ENCODE peak calls at places on chromosome 16, in ten cellular contexts. One of them, this sample, is unnamed.

GRCh38 chr16:14286381-14287230 is 215.5 kb downstream of the MRTFB start:
- DNase-seq in ascending aorta: no peak
- DNase-seq in epithelial cell of esophagus: no peak
- DNase-seq in choroid plexus epithelial cell: peak; percentile 77
- DNase-seq in GM12865: peak; percentile 90
- DNase-seq in HCT116: no peak
- DNase-seq in AG09309: peak; percentile 18
- DNase-seq in colonic mucosa: peak; percentile 35
- DNase-seq in HL-60: no peak
- DNase-seq in OCI-LY7: peak; percentile 75
- DNase-seq in this sample: no peak

GRCh38 chr16:31489616-31490584 is 7.0 kb downstream of the SLC5A2 start:
- DNase-seq in ascending aorta: no peak
- DNase-seq in epithelial cell of esophagus: no peak
- DNase-seq in choroid plexus epithelial cell: no peak
- DNase-seq in GM12865: no peak
- DNase-seq in HCT116: no peak
- DNase-seq in AG09309: no peak
- DNase-seq in colonic mucosa: no peak
- DNase-seq in HL-60: no peak
- DNase-seq in OCI-LY7: no peak
- DNase-seq in this sample: no peak

GRCh38 chr16:27747946-27748345 is 198.0 kb downstream of the KATNIP start:
- DNase-seq in ascending aorta: no peak
- DNase-seq in epithelial cell of esophagus: no peak
- DNase-seq in choroid plexus epithelial cell: no peak
- DNase-seq in GM12865: no peak
- DNase-seq in HCT116: no peak
- DNase-seq in AG09309: no peak
- DNase-seq in colonic mucosa: no peak
- DNase-seq in HL-60: no peak
- DNase-seq in OCI-LY7: no peak
- DNase-seq in this sample: no peak

GRCh38 chr16:80060470-80060869 is 459.9 kb upstream of the MAF start:
- DNase-seq in ascending aorta: no peak
- DNase-seq in epithelial cell of esophagus: no peak
- DNase-seq in choroid plexus epithelial cell: no peak
- DNase-seq in GM12865: peak; percentile 5
- DNase-seq in HCT116: no peak
- DNase-seq in AG09309: no peak
- DNase-seq in colonic mucosa: no peak
- DNase-seq in HL-60: no peak
- DNase-seq in OCI-LY7: no peak
- DNase-seq in this sample: no peak

GRCh38 chr16:70777496-70777895 is 23.5 kb downstream of the VAC14 start:
- DNase-seq in ascending aorta: no peak
- DNase-seq in epithelial cell of esophagus: no peak
- DNase-seq in choroid plexus epithelial cell: no peak
- DNase-seq in GM12865: no peak
- DNase-seq in HCT116: no peak
- DNase-seq in AG09309: no peak
- DNase-seq in colonic mucosa: no peak
- DNase-seq in HL-60: no peak
- DNase-seq in OCI-LY7: no peak
- DNase-seq in this sample: no peak

GRCh38 chr16:47150067-47150466 is 6.3 kb upstream of the NETO2 start:
- DNase-seq in ascending aorta: no peak
- DNase-seq in epithelial cell of esophagus: no peak
- DNase-seq in choroid plexus epithelial cell: no peak
- DNase-seq in GM12865: no peak
- DNase-seq in HCT116: no peak
- DNase-seq in AG09309: no peak
- DNase-seq in colonic mucosa: no peak
- DNase-seq in HL-60: no peak
- DNase-seq in OCI-LY7: no peak
- DNase-seq in this sample: no peak

GRCh38 chr16:48497932-48498760 is 111.8 kb downstream of the N4BP1 start:
- DNase-seq in ascending aorta: no peak
- DNase-seq in epithelial cell of esophagus: peak; percentile 28
- DNase-seq in choroid plexus epithelial cell: no peak
- DNase-seq in GM12865: no peak
- DNase-seq in HCT116: no peak
- DNase-seq in AG09309: no peak
- DNase-seq in colonic mucosa: peak; percentile 16
- DNase-seq in HL-60: no peak
- DNase-seq in OCI-LY7: no peak
- DNase-seq in this sample: no peak

GRCh38 chr16:1762879-1763520 is 8.3 kb downstream of the NME3 start:
- DNase-seq in ascending aorta: no peak
- DNase-seq in epithelial cell of esophagus: no peak
- DNase-seq in choroid plexus epithelial cell: no peak
- DNase-seq in GM12865: no peak
- DNase-seq in HCT116: no peak
- DNase-seq in AG09309: no peak
- DNase-seq in colonic mucosa: no peak
- DNase-seq in HL-60: no peak
- DNase-seq in OCI-LY7: no peak
- DNase-seq in this sample: no peak

GRCh38 chr16:795580-796229 is 4.8 kb downstream of the GNG13 start:
- DNase-seq in ascending aorta: no peak
- DNase-seq in epithelial cell of esophagus: peak; percentile 40
- DNase-seq in choroid plexus epithelial cell: no peak
- DNase-seq in GM12865: no peak
- DNase-seq in HCT116: peak; percentile 58
- DNase-seq in AG09309: no peak
- DNase-seq in colonic mucosa: no peak
- DNase-seq in HL-60: no peak
- DNase-seq in OCI-LY7: no peak
- DNase-seq in this sample: no peak

GRCh38 chr16:65373095-65373494 is 251.2 kb upstream of the CDH11 start:
- DNase-seq in ascending aorta: no peak
- DNase-seq in epithelial cell of esophagus: no peak
- DNase-seq in choroid plexus epithelial cell: peak; percentile 12
- DNase-seq in GM12865: no peak
- DNase-seq in HCT116: no peak
- DNase-seq in AG09309: no peak
- DNase-seq in colonic mucosa: no peak
- DNase-seq in HL-60: peak; percentile 71
- DNase-seq in OCI-LY7: no peak
- DNase-seq in this sample: no peak

GRCh38 chr16:12796498-12796897 is 7.2 kb downstream of the CPPED1 start:
- DNase-seq in ascending aorta: no peak
- DNase-seq in epithelial cell of esophagus: no peak
- DNase-seq in choroid plexus epithelial cell: peak; percentile 27
- DNase-seq in GM12865: no peak
- DNase-seq in HCT116: no peak
- DNase-seq in AG09309: no peak
- DNase-seq in colonic mucosa: no peak
- DNase-seq in HL-60: no peak
- DNase-seq in OCI-LY7: no peak
- DNase-seq in this sample: no peak

GRCh38 chr16:58628845-58629680 is 563 bp downstream of the CNOT1 start:
- DNase-seq in ascending aorta: peak; percentile 25
- DNase-seq in epithelial cell of esophagus: peak; percentile 54
- DNase-seq in choroid plexus epithelial cell: peak; percentile 26
- DNase-seq in GM12865: peak; percentile 79
- DNase-seq in HCT116: no peak
- DNase-seq in AG09309: no peak
- DNase-seq in colonic mucosa: peak; percentile 83
- DNase-seq in HL-60: peak; percentile 45
- DNase-seq in OCI-LY7: peak; percentile 77
- DNase-seq in this sample: no peak

DNA sequence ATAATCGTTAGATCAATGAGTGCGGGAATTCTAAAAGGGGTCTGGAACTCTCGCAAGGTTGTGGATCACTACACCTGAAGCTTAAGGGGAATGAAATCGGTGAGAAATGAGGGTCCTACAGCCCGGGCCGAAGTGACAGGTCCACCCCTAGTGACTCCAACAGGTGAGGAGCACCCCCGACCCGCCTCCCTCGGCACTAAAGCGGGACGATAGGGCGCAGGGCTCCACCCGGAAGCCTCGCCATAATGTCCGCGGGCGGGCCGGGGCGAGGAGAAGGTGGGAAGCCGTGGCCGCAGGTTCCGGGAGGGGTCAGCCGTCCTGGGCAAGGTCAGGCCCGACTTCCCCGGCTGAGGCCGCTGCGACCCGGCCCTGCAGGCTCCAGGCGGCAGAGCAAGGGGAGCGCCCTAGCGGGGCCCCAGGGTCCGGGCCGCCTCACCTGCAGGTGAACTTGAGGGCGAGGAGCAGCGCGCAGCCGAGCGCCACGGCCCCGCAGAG is 569 bp downstream of the TXNDC11 start:
- DNase-seq in ascending aorta: no peak
- DNase-seq in epithelial cell of esophagus: peak; percentile 19
- DNase-seq in choroid plexus epithelial cell: no peak
- DNase-seq in GM12865: no peak
- DNase-seq in HCT116: no peak
- DNase-seq in AG09309: no peak
- DNase-seq in colonic mucosa: peak; percentile 61
- DNase-seq in HL-60: peak; percentile 37
- DNase-seq in OCI-LY7: peak; percentile 65
- DNase-seq in this sample: no peak
- H3K4me3 ChIP-seq in ascending aorta: peak overlapping the region; percentile 74
- H3K4me3 ChIP-seq in epithelial cell of esophagus: peak overlapping the region; percentile 89
- H3K4me3 ChIP-seq in choroid plexus epithelial cell: peak overlapping the region; percentile 87
- H3K4me3 ChIP-seq in GM12865: peak overlapping the region; percentile 91
- H3K4me3 ChIP-seq in HCT116: peak overlapping the region; percentile 89
- H3K4me3 ChIP-seq in AG09309: peak overlapping the region; percentile 97
- H3K4me3 ChIP-seq in colonic mucosa: peak overlapping the region; percentile 77
- H3K4me3 ChIP-seq in HL-60: peak overlapping the region; percentile 89
- H3K4me3 ChIP-seq in OCI-LY7: peak overlapping the region; percentile 97
- H3K4me3 ChIP-seq in this sample: peak overlapping the region; percentile 94

GRCh38 chr16:67421030-67421429 is 4.8 kb upstream of the ZDHHC1 start:
- DNase-seq in ascending aorta: no peak
- DNase-seq in epithelial cell of esophagus: no peak
- DNase-seq in choroid plexus epithelial cell: no peak
- DNase-seq in GM12865: no peak
- DNase-seq in HCT116: no peak
- DNase-seq in AG09309: no peak
- DNase-seq in colonic mucosa: no peak
- DNase-seq in HL-60: no peak
- DNase-seq in OCI-LY7: no peak
- DNase-seq in this sample: no peak

GRCh38 chr16:67423015-67423414 is 6.7 kb upstream of the ZDHHC1 start:
- DNase-seq in ascending aorta: no peak
- DNase-seq in epithelial cell of esophagus: no peak
- DNase-seq in choroid plexus epithelial cell: no peak
- DNase-seq in GM12865: no peak
- DNase-seq in HCT116: no peak
- DNase-seq in AG09309: no peak
- DNase-seq in colonic mucosa: no peak
- DNase-seq in HL-60: no peak
- DNase-seq in OCI-LY7: no peak
- DNase-seq in this sample: no peak

GRCh38 chr16:67417333-67418061 is 1.2 kb upstream of the ZDHHC1 start:
- DNase-seq in ascending aorta: no peak
- DNase-seq in epithelial cell of esophagus: no peak
- DNase-seq in choroid plexus epithelial cell: no peak
- DNase-seq in GM12865: no peak
- DNase-seq in HCT116: no peak
- DNase-seq in AG09309: no peak
- DNase-seq in colonic mucosa: no peak
- DNase-seq in HL-60: no peak
- DNase-seq in OCI-LY7: no peak
- DNase-seq in this sample: no peak

GRCh38 chr16:67419502-67419901 is 3.2 kb upstream of the ZDHHC1 start:
- DNase-seq in ascending aorta: no peak
- DNase-seq in epithelial cell of esophagus: no peak
- DNase-seq in choroid plexus epithelial cell: no peak
- DNase-seq in GM12865: no peak
- DNase-seq in HCT116: no peak
- DNase-seq in AG09309: no peak
- DNase-seq in colonic mucosa: no peak
- DNase-seq in HL-60: no peak
- DNase-seq in OCI-LY7: no peak
- DNase-seq in this sample: no peak

DNA sequence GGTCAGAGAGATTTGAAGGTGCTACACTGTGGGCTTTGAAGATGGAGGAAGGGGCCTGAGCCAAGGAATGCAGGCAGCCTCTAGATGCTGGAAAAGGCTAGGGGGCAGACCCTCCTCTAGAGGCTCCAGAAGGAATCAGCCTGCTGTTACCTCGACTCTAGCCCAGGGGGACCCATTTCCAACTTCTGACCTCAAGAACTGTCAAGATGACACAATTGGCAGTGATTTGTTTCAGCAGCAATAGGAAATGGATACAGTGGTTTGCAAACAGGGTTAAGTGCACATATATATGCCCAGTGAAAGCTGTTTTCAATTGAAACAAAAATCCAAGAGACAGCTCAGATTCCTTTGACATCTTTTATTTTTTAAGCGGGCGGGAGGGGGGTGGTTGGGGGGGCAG is 3.7 kb upstream of the ZDHHC1 start:
- DNase-seq in ascending aorta: no peak
- DNase-seq in epithelial cell of esophagus: no peak
- DNase-seq in choroid plexus epithelial cell: no peak
- DNase-seq in GM12865: no peak
- DNase-seq in HCT116: no peak
- DNase-seq in AG09309: no peak
- DNase-seq in colonic mucosa: no peak
- DNase-seq in HL-60: no peak
- DNase-seq in OCI-LY7: no peak
- DNase-seq in this sample: no peak
- TF ChIP-seq CTCF in ascending aorta: no peak
- TF ChIP-seq CTCF in epithelial cell of esophagus: no peak
- TF ChIP-seq CTCF in choroid plexus epithelial cell: no peak
- TF ChIP-seq CTCF in GM12865: no peak
- TF ChIP-seq CTCF in HCT116: no peak
- TF ChIP-seq CTCF in AG09309: no peak
- TF ChIP-seq CTCF in colonic mucosa: no peak
- TF ChIP-seq CTCF in HL-60: no peak
- TF ChIP-seq CTCF in OCI-LY7: no peak
- TF ChIP-seq CTCF in this sample: no peak

DNA sequence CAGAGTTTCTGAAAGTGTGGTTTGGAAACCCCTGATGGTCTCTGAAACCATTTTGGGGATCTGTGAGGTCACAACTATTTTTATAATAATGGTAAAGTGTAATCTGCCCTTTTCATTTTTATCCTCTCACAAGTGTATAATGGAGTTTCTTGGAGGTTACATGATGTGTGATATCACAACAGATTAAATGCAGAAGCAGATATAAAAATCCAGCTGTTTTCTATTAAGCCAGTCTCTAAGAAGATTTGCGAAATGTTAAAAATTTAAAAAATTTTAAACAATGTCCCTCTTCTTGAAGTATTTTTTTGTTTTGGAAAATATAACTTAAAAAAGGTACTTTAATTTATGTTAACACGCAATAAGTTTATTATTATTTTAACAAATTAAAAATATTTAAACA is 48.7 kb downstream of the RPGRIP1L start:
- DNase-seq in ascending aorta: no peak
- DNase-seq in epithelial cell of esophagus: no peak
- DNase-seq in choroid plexus epithelial cell: no peak
- DNase-seq in GM12865: no peak
- DNase-seq in HCT116: no peak
- DNase-seq in AG09309: no peak
- DNase-seq in colonic mucosa: no peak
- DNase-seq in HL-60: no peak
- DNase-seq in OCI-LY7: no peak
- DNase-seq in this sample: no peak
- H3K4me3 ChIP-seq in ascending aorta: no peak overlapping the region
- H3K4me3 ChIP-seq in epithelial cell of esophagus: no peak overlapping the region
- H3K4me3 ChIP-seq in choroid plexus epithelial cell: no peak overlapping the region
- H3K4me3 ChIP-seq in GM12865: no peak overlapping the region
- H3K4me3 ChIP-seq in HCT116: no peak overlapping the region
- H3K4me3 ChIP-seq in AG09309: no peak overlapping the region
- H3K4me3 ChIP-seq in colonic mucosa: no peak overlapping the region
- H3K4me3 ChIP-seq in HL-60: no peak overlapping the region
- H3K4me3 ChIP-seq in OCI-LY7: no peak overlapping the region
- H3K4me3 ChIP-seq in this sample: no peak overlapping the region

GRCh38 chr16:50448522-50448921 is 79.7 kb upstream of the BRD7 start:
- DNase-seq in ascending aorta: no peak
- DNase-seq in epithelial cell of esophagus: no peak
- DNase-seq in choroid plexus epithelial cell: no peak
- DNase-seq in GM12865: no peak
- DNase-seq in HCT116: no peak
- DNase-seq in AG09309: no peak
- DNase-seq in colonic mucosa: no peak
- DNase-seq in HL-60: no peak
- DNase-seq in OCI-LY7: no peak
- DNase-seq in this sample: no peak
- TF ChIP-seq CTCF in ascending aorta: no peak
- TF ChIP-seq CTCF in epithelial cell of esophagus: peak; percentile 12
- TF ChIP-seq CTCF in choroid plexus epithelial cell: no peak
- TF ChIP-seq CTCF in GM12865: no peak
- TF ChIP-seq CTCF in HCT116: peak; percentile 43
- TF ChIP-seq CTCF in AG09309: no peak
- TF ChIP-seq CTCF in colonic mucosa: no peak
- TF ChIP-seq CTCF in HL-60: no peak
- TF ChIP-seq CTCF in OCI-LY7: no peak
- TF ChIP-seq CTCF in this sample: no peak